ENCODE peak calls at places on chromosomes 16 and 17, in ten cellular contexts. One of them, this sample, is unnamed.

GRCh38 chr17:9230346-9230745 is 209.0 kb downstream of the NTN1 start:
- DNase-seq in B cell: no peak
- DNase-seq in astrocyte: peak; percentile 31
- DNase-seq in uterus: no peak
- DNase-seq in heart left ventricle: peak; percentile 17
- DNase-seq in AG09309: no peak
- DNase-seq in nephron progenitor cell: peak; percentile 55
- DNase-seq in neural progenitor cell: no peak
- DNase-seq in DND-41: no peak
- DNase-seq in bronchial epithelial cell: no peak
- DNase-seq in this sample: no peak

GRCh38 chr16:11401161-11402050 is 56.1 kb downstream of the RMI2 start:
- DNase-seq in neural progenitor cell: no peak
- DNase-seq in bronchial epithelial cell: no peak
- DNase-seq in nephron progenitor cell: no peak
- DNase-seq in AG09309: no peak
- DNase-seq in DND-41: no peak
- DNase-seq in astrocyte: no peak
- DNase-seq in uterus: no peak
- DNase-seq in heart left ventricle: peak; percentile 71
- DNase-seq in B cell: no peak
- DNase-seq in this sample: no peak

GRCh38 chr16:83389751-83390150 is 418.0 kb upstream of the HSBP1 start:
- DNase-seq in nephron progenitor cell: no peak
- DNase-seq in heart left ventricle: no peak
- DNase-seq in neural progenitor cell: no peak
- DNase-seq in AG09309: no peak
- DNase-seq in uterus: no peak
- DNase-seq in DND-41: no peak
- DNase-seq in bronchial epithelial cell: no peak
- DNase-seq in astrocyte: peak; percentile 62
- DNase-seq in B cell: no peak
- DNase-seq in this sample: no peak

GRCh38 chr17:48416971-48417370 is 13.0 kb downstream of the SKAP1 start:
- DNase-seq in DND-41: no peak
- DNase-seq in nephron progenitor cell: no peak
- DNase-seq in uterus: no peak
- DNase-seq in AG09309: no peak
- DNase-seq in B cell: no peak
- DNase-seq in astrocyte: no peak
- DNase-seq in bronchial epithelial cell: no peak
- DNase-seq in heart left ventricle: no peak
- DNase-seq in neural progenitor cell: no peak
- DNase-seq in this sample: no peak

GRCh38 chr17:34081269-34081668 is 173.8 kb upstream of the CCL2 start:
- DNase-seq in uterus: no peak
- DNase-seq in neural progenitor cell: peak; percentile 39
- DNase-seq in bronchial epithelial cell: no peak
- DNase-seq in astrocyte: no peak
- DNase-seq in heart left ventricle: no peak
- DNase-seq in nephron progenitor cell: no peak
- DNase-seq in AG09309: no peak
- DNase-seq in B cell: no peak
- DNase-seq in DND-41: peak; percentile 20
- DNase-seq in this sample: no peak

GRCh38 chr17:15092762-15093161 is 172.4 kb downstream of the PMP22 start:
- DNase-seq in B cell: no peak
- DNase-seq in bronchial epithelial cell: peak; percentile 64
- DNase-seq in heart left ventricle: peak; percentile 33
- DNase-seq in DND-41: no peak
- DNase-seq in AG09309: peak; percentile 3
- DNase-seq in nephron progenitor cell: no peak
- DNase-seq in uterus: no peak
- DNase-seq in neural progenitor cell: no peak
- DNase-seq in astrocyte: no peak
- DNase-seq in this sample: no peak

GRCh38 chr17:66676421-66676820 is 158.5 kb upstream of the CACNG5 start:
- DNase-seq in DND-41: no peak
- DNase-seq in neural progenitor cell: no peak
- DNase-seq in uterus: no peak
- DNase-seq in bronchial epithelial cell: peak; percentile 98
- DNase-seq in heart left ventricle: no peak
- DNase-seq in AG09309: no peak
- DNase-seq in astrocyte: no peak
- DNase-seq in nephron progenitor cell: no peak
- DNase-seq in B cell: no peak
- DNase-seq in this sample: no peak

GRCh38 chr16:82699711-82700495 is 73.1 kb downstream of the CDH13 start:
- DNase-seq in heart left ventricle: peak; percentile 49
- DNase-seq in astrocyte: peak; percentile 77
- DNase-seq in nephron progenitor cell: no peak
- DNase-seq in uterus: peak; percentile 60
- DNase-seq in AG09309: peak; percentile 83
- DNase-seq in B cell: no peak
- DNase-seq in bronchial epithelial cell: peak; percentile 84
- DNase-seq in DND-41: no peak
- DNase-seq in neural progenitor cell: no peak
- DNase-seq in this sample: no peak

GRCh38 chr17:12665263-12666210 is at the start of gene MYOCD:
- DNase-seq in neural progenitor cell: peak; percentile 97
- DNase-seq in DND-41: no peak
- DNase-seq in heart left ventricle: peak; percentile 72
- DNase-seq in bronchial epithelial cell: no peak
- DNase-seq in nephron progenitor cell: peak; percentile 83
- DNase-seq in B cell: peak; percentile 10
- DNase-seq in AG09309: no peak
- DNase-seq in uterus: peak; percentile 56
- DNase-seq in astrocyte: peak; percentile 14
- DNase-seq in this sample: no peak

GRCh38 chr16:1639840-1640239 is 27.7 kb downstream of the CRAMP1 start:
- DNase-seq in DND-41: no peak
- DNase-seq in neural progenitor cell: no peak
- DNase-seq in AG09309: no peak
- DNase-seq in astrocyte: no peak
- DNase-seq in nephron progenitor cell: no peak
- DNase-seq in heart left ventricle: no peak
- DNase-seq in uterus: no peak
- DNase-seq in bronchial epithelial cell: no peak
- DNase-seq in B cell: no peak
- DNase-seq in this sample: no peak

GRCh38 chr16:2243031-2243528 is 6.8 kb downstream of the DNASE1L2 start:
- DNase-seq in DND-41: no peak
- DNase-seq in AG09309: no peak
- DNase-seq in astrocyte: no peak
- DNase-seq in nephron progenitor cell: no peak
- DNase-seq in neural progenitor cell: no peak
- DNase-seq in bronchial epithelial cell: no peak
- DNase-seq in uterus: no peak
- DNase-seq in heart left ventricle: no peak
- DNase-seq in B cell: peak; percentile 30
- DNase-seq in this sample: no peak

GRCh38 chr17:36641877-36642845 is 40.8 kb downstream of the MRM1 start:
- DNase-seq in nephron progenitor cell: peak; percentile 72
- DNase-seq in DND-41: no peak
- DNase-seq in AG09309: no peak
- DNase-seq in heart left ventricle: no peak
- DNase-seq in B cell: no peak
- DNase-seq in bronchial epithelial cell: no peak
- DNase-seq in neural progenitor cell: peak; percentile 70
- DNase-seq in astrocyte: no peak
- DNase-seq in uterus: no peak
- DNase-seq in this sample: no peak

GRCh38 chr16:11005611-11005975 is 61.2 kb downstream of the CLEC16A start:
- DNase-seq in B cell: no peak
- DNase-seq in heart left ventricle: no peak
- DNase-seq in neural progenitor cell: no peak
- DNase-seq in bronchial epithelial cell: peak; percentile 65
- DNase-seq in nephron progenitor cell: no peak
- DNase-seq in astrocyte: peak; percentile 37
- DNase-seq in AG09309: no peak
- DNase-seq in uterus: no peak
- DNase-seq in DND-41: no peak
- DNase-seq in this sample: no peak

GRCh38 chr17:44367626-44368025 is 4.0 kb upstream of the FAM171A2 start:
- DNase-seq in AG09309: no peak
- DNase-seq in DND-41: no peak
- DNase-seq in B cell: no peak
- DNase-seq in bronchial epithelial cell: no peak
- DNase-seq in uterus: no peak
- DNase-seq in neural progenitor cell: no peak
- DNase-seq in nephron progenitor cell: no peak
- DNase-seq in astrocyte: no peak
- DNase-seq in heart left ventricle: no peak
- DNase-seq in this sample: no peak

GRCh38 chr17:27407916-27408846 is 48.1 kb upstream of the KSR1 start:
- DNase-seq in heart left ventricle: no peak
- DNase-seq in B cell: no peak
- DNase-seq in DND-41: no peak
- DNase-seq in bronchial epithelial cell: peak; percentile 57
- DNase-seq in uterus: no peak
- DNase-seq in nephron progenitor cell: no peak
- DNase-seq in AG09309: peak; percentile 40
- DNase-seq in astrocyte: peak; percentile 41
- DNase-seq in neural progenitor cell: peak; percentile 37
- DNase-seq in this sample: no peak

GRCh38 chr16:920722-921121 is 50.1 kb downstream of the LMF1 start:
- DNase-seq in uterus: peak; percentile 28
- DNase-seq in DND-41: no peak
- DNase-seq in B cell: no peak
- DNase-seq in bronchial epithelial cell: no peak
- DNase-seq in neural progenitor cell: peak; percentile 1
- DNase-seq in heart left ventricle: peak; percentile 66
- DNase-seq in astrocyte: no peak
- DNase-seq in AG09309: no peak
- DNase-seq in nephron progenitor cell: peak; percentile 48
- DNase-seq in this sample: no peak

GRCh38 chr17:13534946-13535345 is 66.8 kb downstream of the HS3ST3A1 start:
- DNase-seq in bronchial epithelial cell: no peak
- DNase-seq in DND-41: no peak
- DNase-seq in neural progenitor cell: no peak
- DNase-seq in B cell: no peak
- DNase-seq in heart left ventricle: no peak
- DNase-seq in nephron progenitor cell: no peak
- DNase-seq in AG09309: no peak
- DNase-seq in astrocyte: no peak
- DNase-seq in uterus: no peak
- DNase-seq in this sample: no peak

GRCh38 chr17:32444301-32445074 is at the start of gene PSMD11:
- DNase-seq in nephron progenitor cell: peak; percentile 99
- DNase-seq in DND-41: peak; percentile 98
- DNase-seq in B cell: peak; percentile 97
- DNase-seq in AG09309: peak; percentile 67
- DNase-seq in uterus: peak; percentile 98
- DNase-seq in heart left ventricle: peak; percentile 99
- DNase-seq in neural progenitor cell: peak; percentile 99
- DNase-seq in astrocyte: peak; percentile 87
- DNase-seq in bronchial epithelial cell: peak; percentile 85
- DNase-seq in this sample: peak; percentile 99

GRCh38 chr16:56419740-56420548 is 5.4 kb downstream of the AMFR start:
- DNase-seq in AG09309: no peak
- DNase-seq in uterus: no peak
- DNase-seq in DND-41: no peak
- DNase-seq in nephron progenitor cell: no peak
- DNase-seq in heart left ventricle: no peak
- DNase-seq in bronchial epithelial cell: no peak
- DNase-seq in astrocyte: no peak
- DNase-seq in B cell: no peak
- DNase-seq in neural progenitor cell: no peak
- DNase-seq in this sample: no peak
- TF ChIP-seq CTCF in AG09309: no peak
- TF ChIP-seq CTCF in uterus: no peak
- TF ChIP-seq CTCF in DND-41: no peak
- TF ChIP-seq CTCF in nephron progenitor cell: no peak
- TF ChIP-seq CTCF in heart left ventricle: no peak
- TF ChIP-seq CTCF in bronchial epithelial cell: no peak
- TF ChIP-seq CTCF in astrocyte: no peak
- TF ChIP-seq CTCF in B cell: no peak
- TF ChIP-seq CTCF in neural progenitor cell: no peak
- TF ChIP-seq CTCF in this sample: no peak

GRCh38 chr16:73011926-73012325 is 36.0 kb downstream of the ZFHX3 start:
- DNase-seq in B cell: no peak
- DNase-seq in neural progenitor cell: no peak
- DNase-seq in bronchial epithelial cell: no peak
- DNase-seq in DND-41: no peak
- DNase-seq in astrocyte: no peak
- DNase-seq in uterus: no peak
- DNase-seq in AG09309: no peak
- DNase-seq in heart left ventricle: no peak
- DNase-seq in nephron progenitor cell: no peak
- DNase-seq in this sample: no peak
- TF ChIP-seq CTCF in B cell: no peak
- TF ChIP-seq CTCF in neural progenitor cell: peak; percentile 13
- TF ChIP-seq CTCF in bronchial epithelial cell: no peak
- TF ChIP-seq CTCF in DND-41: no peak
- TF ChIP-seq CTCF in astrocyte: no peak
- TF ChIP-seq CTCF in uterus: no peak
- TF ChIP-seq CTCF in AG09309: no peak
- TF ChIP-seq CTCF in heart left ventricle: no peak
- TF ChIP-seq CTCF in nephron progenitor cell: no peak
- TF ChIP-seq CTCF in this sample: no peak

DNA sequence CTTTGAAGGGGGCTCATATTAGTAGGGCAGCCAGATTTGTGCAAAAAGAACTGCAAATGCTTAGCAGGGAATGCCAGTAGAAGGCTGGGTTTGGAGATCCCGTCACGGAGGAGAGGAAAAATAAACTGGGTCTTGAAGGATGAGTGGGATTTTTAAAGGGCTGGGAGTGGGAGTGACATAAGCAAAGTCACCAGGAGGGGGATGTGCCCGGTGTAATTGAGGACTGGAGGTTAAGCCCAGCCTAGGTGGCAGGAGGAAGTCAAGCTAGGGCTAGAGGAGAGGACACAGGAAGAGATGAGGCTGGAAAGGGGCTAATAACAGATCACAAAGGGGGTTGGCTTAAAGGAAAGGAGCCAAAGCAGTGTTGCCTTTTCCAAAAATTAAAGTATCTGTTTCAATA is 23.2 kb upstream of the LONP2 start:
- DNase-seq in nephron progenitor cell: no peak
- DNase-seq in heart left ventricle: no peak
- DNase-seq in AG09309: no peak
- DNase-seq in B cell: no peak
- DNase-seq in DND-41: no peak
- DNase-seq in bronchial epithelial cell: no peak
- DNase-seq in astrocyte: no peak
- DNase-seq in neural progenitor cell: no peak
- DNase-seq in uterus: no peak
- DNase-seq in this sample: no peak
- TF ChIP-seq CTCF in nephron progenitor cell: no peak
- TF ChIP-seq CTCF in heart left ventricle: no peak
- TF ChIP-seq CTCF in AG09309: no peak
- TF ChIP-seq CTCF in B cell: no peak
- TF ChIP-seq CTCF in DND-41: no peak
- TF ChIP-seq CTCF in bronchial epithelial cell: no peak
- TF ChIP-seq CTCF in astrocyte: no peak
- TF ChIP-seq CTCF in neural progenitor cell: no peak
- TF ChIP-seq CTCF in uterus: no peak
- TF ChIP-seq CTCF in this sample: no peak

DNA sequence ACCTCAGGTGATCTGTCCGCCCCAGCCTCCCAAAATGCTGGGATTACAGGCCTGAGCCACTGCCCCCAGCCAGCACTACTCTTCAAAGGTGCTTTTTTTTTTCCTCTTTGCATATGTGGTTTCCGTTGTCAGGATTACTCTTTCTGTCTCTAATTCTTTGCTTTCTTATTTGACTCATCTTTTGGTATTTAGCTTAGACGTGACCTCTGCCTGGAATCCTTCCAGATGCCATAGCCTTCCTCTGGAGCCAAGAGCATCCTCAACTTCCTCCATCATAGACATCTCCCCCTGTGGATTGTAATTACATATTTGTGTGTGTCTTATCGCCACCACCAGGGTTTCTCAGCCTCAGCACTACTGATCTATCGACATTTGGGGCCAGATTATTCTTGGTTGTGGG is 84.4 kb upstream of the XYLT1 start:
- DNase-seq in heart left ventricle: no peak
- DNase-seq in B cell: no peak
- DNase-seq in nephron progenitor cell: no peak
- DNase-seq in uterus: no peak
- DNase-seq in astrocyte: peak; percentile 92
- DNase-seq in AG09309: peak; percentile 76
- DNase-seq in DND-41: no peak
- DNase-seq in bronchial epithelial cell: no peak
- DNase-seq in neural progenitor cell: no peak
- DNase-seq in this sample: no peak
- TF ChIP-seq CTCF in heart left ventricle: no peak
- TF ChIP-seq CTCF in B cell: no peak
- TF ChIP-seq CTCF in nephron progenitor cell: no peak
- TF ChIP-seq CTCF in uterus: no peak
- TF ChIP-seq CTCF in astrocyte: peak; percentile 8
- TF ChIP-seq CTCF in AG09309: peak; percentile 30
- TF ChIP-seq CTCF in DND-41: no peak
- TF ChIP-seq CTCF in bronchial epithelial cell: no peak
- TF ChIP-seq CTCF in neural progenitor cell: no peak
- TF ChIP-seq CTCF in this sample: no peak

This sample was measured in CD4-positive, alpha-beta T cell.